ENCODE peak calls at places on chromosome 13, in eight cellular contexts. D is HT-29; R is stimulated activated CD8-positive, alpha-beta memory T cell treated with anti-CD3 and anti-CD28 coated beads, Interleukin-4, amount 100 ng/mL, for 4 hours; L is EH; X is IMR-90; J is Right ventricle myocardium superior; H is substantia nigra; I is T-helper 2 cell. Q is an unnamed sample.

GRCh38 chr13:112851107-112852046 is 117.6 kb upstream of the MCF2L start:
- DNase-seq in J (no peak), X (no peak), R (no peak), L (peak), I (no peak), H (no peak), D (no peak), Q (no peak)

GRCh38 chr13:111184685-111185401 is 69.7 kb downstream of the ARHGEF7 start:
- DNase-seq in L (no peak), D (no peak), I (no peak), H (no peak), X (no peak), J (no peak), R (no peak), Q (no peak)

GRCh38 chr13:109998808-109999528 is 212.6 kb upstream of the IRS2 start:
- DNase-seq in X (peak), D (peak), J (no peak), H (no peak), R (no peak), L (peak), I (no peak), Q (no peak)

GRCh38 chr13:97921146-97921776 is 32.2 kb upstream of the IPO5 start:
- DNase-seq in X (peak), H (no peak), L (peak), J (no peak), I (no peak), R (no peak), D (no peak), Q (no peak)

GRCh38 chr13:113996081-113996911 is 22.4 kb upstream of the C13orf46 start:
- DNase-seq in R (no peak), J (peak), D (no peak), L (no peak), I (no peak), X (no peak), H (no peak), Q (no peak)

GRCh38 chr13:42852102-42852501 is 70.7 kb downstream of the FAM216B start:
- DNase-seq in L (no peak), D (no peak), H (no peak), X (no peak), J (no peak), I (no peak), R (no peak), Q (no peak)

GRCh38 chr13:38045278-38046048 is 175.9 kb upstream of the TRPC4 start:
- DNase-seq in J (no peak), D (peak), I (no peak), H (no peak), X (peak), R (no peak), L (peak), Q (no peak)

GRCh38 chr13:85828094-85828684 is 29.0 kb upstream of the SLITRK6 start:
- DNase-seq in I (no peak), D (peak), R (no peak), J (no peak), H (no peak), L (peak), X (peak), Q (no peak)

GRCh38 chr13:77492982-77493381 is 42.5 kb upstream of the SCEL start:
- DNase-seq in J (no peak), D (peak), R (no peak), X (no peak), L (peak), I (no peak), H (no peak), Q (no peak)

GRCh38 chr13:77860621-77861020 is 58.0 kb downstream of the EDNRB start:
- DNase-seq in L (peak), X (peak), I (no peak), J (no peak), H (no peak), R (no peak), D (no peak), Q (no peak)

GRCh38 chr13:72208112-72208645 is 341.2 kb upstream of the DACH1 start:
- DNase-seq in D (no peak), I (no peak), R (no peak), J (no peak), X (no peak), L (peak), H (no peak), Q (no peak)

Q was measured in lung.